ENCODE peak calls at places on chromosome 6, in four cellular contexts. G, A, Z and J are unnamed samples. For H3K27me3 and H3K9me3, the result is how much of the 10 kb centered on the place peaks cover.

GRCh38 chr6:169800668-169801395 is 49.4 kb downstream of the ERMARD start:
- DNase-seq in A (no peak), G (no peak), Z (no peak), J (peak)

GRCh38 chr6:105601541-105602174 is 198.8 kb upstream of the PREP start:
- DNase-seq in Z (no peak), G (peak), A (peak), J (peak)

GRCh38 chr6:129884211-129884610 is 23.1 kb upstream of the TMEM244 start:
- DNase-seq in G (no peak), A (no peak), Z (no peak), J (no peak)

GRCh38 chr6:169962604-169963469 is 211.4 kb downstream of the ERMARD start:
- DNase-seq in Z (no peak), G (peak), A (no peak), J (no peak)

GRCh38 chr6:166515072-166515810 is 71.2 kb downstream of the RAMACL start:
- DNase-seq in Z (peak), G (no peak), A (peak), J (peak)

GRCh38 chr6:31441368-31442267 is 38.2 kb downstream of the MICA start:
- DNase-seq in A (peak), G (peak), Z (peak), J (peak)

GRCh38 chr6:41036601-41037000 is 2.4 kb downstream of the UNC5CL start:
- DNase-seq in G (no peak), A (no peak), Z (no peak), J (no peak)

GRCh38 chr6:130269969-130270635 is 47.4 kb upstream of the SAMD3 start:
- DNase-seq in G (no peak), A (no peak), Z (no peak), J (no peak)

GRCh38 chr6:30744054-30744805 is at the start of gene IER3:
- DNase-seq in A (peak), G (peak), Z (peak), J (peak)

GRCh38 chr6:19759117-19759880 is 77.9 kb upstream of the ID4 start:
- DNase-seq in G (no peak), Z (no peak), A (no peak), J (peak)

GRCh38 chr6:68343901-68344300 is 291.2 kb upstream of the ADGRB3 start:
- DNase-seq in Z (no peak), A (no peak), G (no peak), J (peak)

GRCh38 chr6:6277418-6277817 is 43.0 kb downstream of the F13A1 start:
- DNase-seq in Z (no peak), A (no peak), G (no peak), J (no peak)

GRCh38 chr6:51289041-51289440 is 470.4 kb downstream of the TFAP2B start:
- DNase-seq in A (no peak), G (no peak), Z (no peak), J (no peak)

GRCh38 chr6:120056085-120056484 is 706.5 kb upstream of the MAN1A1 start:
- DNase-seq in A (peak), Z (no peak), G (no peak), J (no peak)

GRCh38 chr6:35086636-35087360 is 54.3 kb downstream of the TCP11 start:
- DNase-seq in A (no peak), Z (no peak), G (no peak), J (no peak)

GRCh38 chr6:5763407-5763806 is 243.3 kb downstream of the NRN1 start:
- DNase-seq in G (no peak), Z (no peak), A (no peak), J (peak)

GRCh38 chr6:14458669-14459266 is 341.2 kb downstream of the CD83 start:
- DNase-seq in A (no peak), G (no peak), Z (no peak), J (peak)

GRCh38 chr6:168387911-168388310 is 53.1 kb upstream of the SMOC2 start:
- DNase-seq in A (no peak), G (no peak), Z (no peak), J (no peak)

GRCh38 chr6:48560408-48560807 is 449.4 kb upstream of the PTCHD4 start:
- DNase-seq in A (no peak), Z (no peak), G (no peak), J (peak)

GRCh38 chr6:169340395-169340794 is 86.7 kb upstream of the THBS2 start:
- DNase-seq in Z (no peak), G (no peak), A (no peak), J (peak)

GRCh38 chr6:167509853-167510220 is 185.0 kb downstream of the TTLL2 start:
- DNase-seq in A (no peak), G (no peak), Z (no peak), J (no peak)

GRCh38 chr6:148493374-148493773 is 150.7 kb downstream of the SASH1 start:
- DNase-seq in A (no peak), G (no peak), Z (no peak), J (no peak)

GRCh38 chr6:141540207-141540606 is 592.5 kb upstream of the GJE1 start:
- DNase-seq in A (no peak), G (no peak), Z (no peak), J (no peak)

GRCh38 chr6:166716910-166717617 is 90.0 kb upstream of the RPS6KA2 start:
- DNase-seq in A (no peak), Z (no peak), G (no peak), J (no peak)

GRCh38 chr6:10850728-10851127 is 12.4 kb upstream of the MAK start:
- DNase-seq in Z (no peak), A (no peak), G (no peak), J (no peak)

GRCh38 chr6:133291671-133292070 is 50.5 kb downstream of the EYA4 start:
- DNase-seq in A (no peak), Z (no peak), G (no peak), J (no peak)

GRCh38 chr6:63514488-63515173 is 57.6 kb upstream of the LOC128125822 start:
- DNase-seq in A (no peak), G (no peak), Z (no peak), J (no peak)

GRCh38 chr6:73739097-73739496 is 43.1 kb downstream of the CD109 start:
- DNase-seq in A (no peak), G (no peak), Z (no peak), J (no peak)

GRCh38 chr6:144678844-144679243 is 393.7 kb downstream of the UTRN start:
- DNase-seq in Z (no peak), A (no peak), G (no peak), J (no peak)

GRCh38 chr6:16237242-16237641 is 1.1 kb upstream of the GMPR start:
- DNase-seq in G (no peak), Z (no peak), A (no peak), J (no peak)

GRCh38 chr6:125746731-125747588 is 2.5 kb upstream of the HEY2 start:
- DNase-seq in Z (peak), A (peak), G (peak), J (peak)

GRCh38 chr6:45736134-45736533 is 279.5 kb downstream of the CLIC5 start:
- DNase-seq in A (no peak), G (no peak), Z (no peak), J (no peak)

GRCh38 chr6:17280138-17280537 is 1.0 kb upstream of the RBM24 start:
- DNase-seq in G (no peak), A (no peak), Z (no peak), J (no peak)
- H3K4me3 ChIP-seq in G (peak), A (peak), Z (no peak), J (no peak)

GRCh38 chr6:1388081-1388926 is 1.1 kb upstream of the FOXF2 start:
- DNase-seq in A (no peak), Z (no peak), G (no peak), J (no peak)

GRCh38 chr6:1390805-1391511 is 1.6 kb downstream of the FOXF2 start:
- DNase-seq in G (no peak), Z (no peak), A (no peak), J (peak)

GRCh38 chr6:1390071-1390804 is 862 bp downstream of the FOXF2 start:
- DNase-seq in Z (no peak), A (no peak), G (no peak), J (peak)

GRCh38 chr6:1388927-1389790 is at the start of gene FOXF2:
- DNase-seq in A (peak), Z (no peak), G (no peak), J (peak)

GRCh38 chr6:1389791-1390070 is 355 bp downstream of the FOXF2 start:
- DNase-seq in G (no peak), A (no peak), Z (no peak), J (no peak)
- H3K27me3 ChIP-seq in G (under half), A (under half), Z (under half), J (under half)

GRCh38 chr6:22322103-22322882 is 25.5 kb upstream of the PRL start:
- DNase-seq in G (no peak), Z (no peak), A (no peak), J (no peak)
- H3K9me3 ChIP-seq in G (under half), Z (under half), A (under half), J (under half)

DNA sequence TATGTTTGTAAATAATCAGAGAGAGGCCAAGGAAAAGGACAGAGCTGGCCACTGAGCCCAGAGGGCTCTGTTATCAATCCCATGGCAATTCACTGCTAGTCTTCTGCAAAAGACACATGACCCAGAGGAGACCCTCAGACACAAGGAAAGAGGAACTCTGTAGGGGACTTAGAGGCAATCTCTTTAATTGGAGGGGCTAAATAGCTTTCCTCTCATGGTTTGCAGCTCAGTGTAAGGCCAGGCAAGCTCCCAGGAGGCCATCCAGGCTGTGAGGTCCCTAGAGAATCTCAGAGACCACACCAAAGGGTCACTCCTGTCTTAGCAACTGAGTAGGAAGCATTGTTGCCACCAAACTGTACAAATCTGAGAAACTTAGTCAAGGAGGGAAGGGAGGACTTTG is 10.0 kb upstream of the HLA-DOA start:
- DNase-seq in A (no peak), Z (no peak), G (no peak), J (no peak)
- H3K4me3 ChIP-seq in A (peak), Z (no peak), G (peak), J (peak)